ENCODE peak calls at places on chromosome 1, in six cellular contexts. Z is omental fat pad, J is tibial nerve, E is B cell, H is A549, N is suprapubic skin. F is an unnamed sample.

GRCh38 chr1:222009105-222009730 is 267.3 kb upstream of the DUSP10 start:
- DNase-seq in Z (no peak), J (peak; percentile 30), E (peak; percentile 12), H (peak; percentile 29), N (no peak), F (no peak)

GRCh38 chr1:36203554-36204346 is 20.5 kb upstream of the THRAP3 start:
- DNase-seq in Z (peak; percentile 46), J (peak; percentile 23), E (no peak), H (peak; percentile 70), N (no peak), F (peak; percentile 30)

GRCh38 chr1:151816548-151816947 is 11.3 kb upstream of the LINGO4 start:
- DNase-seq in Z (no peak), J (no peak), E (no peak), H (no peak), N (no peak), F (no peak)

GRCh38 chr1:180252638-180253536 is 22.8 kb downstream of the LHX4 start:
- DNase-seq in Z (peak; percentile 70), J (peak; percentile 79), E (peak; percentile 60), H (peak; percentile 76), N (no peak), F (peak; percentile 55)

GRCh38 chr1:35569956-35570355 is 3.2 kb upstream of the TFAP2E start:
- DNase-seq in Z (no peak), J (no peak), E (no peak), H (no peak), N (no peak), F (peak; percentile 70)

GRCh38 chr1:28646040-28646439 is 2.4 kb upstream of the RNU11 start:
- DNase-seq in Z (no peak), J (no peak), E (no peak), H (no peak), N (no peak), F (peak; percentile 47)

GRCh38 chr1:234861761-234862160 is 251.8 kb upstream of the IRF2BP2 start:
- DNase-seq in Z (no peak), J (no peak), E (no peak), H (no peak), N (no peak), F (no peak)

GRCh38 chr1:88935522-88936222 is 44.3 kb upstream of the GTF2B start:
- DNase-seq in Z (no peak), J (no peak), E (peak; percentile 40), H (peak; percentile 28), N (no peak), F (peak; percentile 29)

GRCh38 chr1:58746757-58747156 is 37.1 kb downstream of the JUN start:
- DNase-seq in Z (no peak), J (no peak), E (no peak), H (no peak), N (no peak), F (no peak)

GRCh38 chr1:155086182-155086741 is 7.6 kb downstream of the EFNA3 start:
- DNase-seq in Z (peak; percentile 75), J (peak; percentile 78), E (peak; percentile 83), H (peak; percentile 69), N (no peak), F (peak; percentile 28)

GRCh38 chr1:40477680-40478057 is 579 bp downstream of the ZFP69 start:
- DNase-seq in Z (no peak), J (peak; percentile 4), E (peak; percentile 25), H (no peak), N (no peak), F (no peak)

GRCh38 chr1:202014915-202015676 is 4.7 kb downstream of the ELF3 start:
- DNase-seq in Z (no peak), J (no peak), E (no peak), H (no peak), N (no peak), F (no peak)

GRCh38 chr1:61149010-61149860 is 66.9 kb downstream of the NFIA start:
- DNase-seq in Z (no peak), J (no peak), E (no peak), H (no peak), N (no peak), F (no peak)

GRCh38 chr1:207004931-207005830 is 27.4 kb downstream of the C1orf116 start:
- DNase-seq in Z (no peak), J (peak; percentile 38), E (peak; percentile 43), H (peak; percentile 88), N (no peak), F (peak; percentile 77)

GRCh38 chr1:9275567-9276034 is 17.1 kb upstream of the SPSB1 start:
- DNase-seq in Z (no peak), J (no peak), E (no peak), H (no peak), N (no peak), F (peak; percentile 84)

GRCh38 chr1:36133484-36133883 is 8.5 kb upstream of the COL8A2 start:
- DNase-seq in Z (peak; percentile 70), J (no peak), E (no peak), H (peak; percentile 39), N (no peak), F (peak; percentile 97)

GRCh38 chr1:88098881-88099280 is 585.2 kb upstream of the PKN2 start:
- DNase-seq in Z (no peak), J (no peak), E (no peak), H (no peak), N (no peak), F (no peak)

GRCh38 chr1:236287757-236288619 is 6.2 kb upstream of the ERO1B start:
- DNase-seq in Z (no peak), J (no peak), E (no peak), H (no peak), N (no peak), F (no peak)

GRCh38 chr1:153945131-153945794 is 1.3 kb downstream of the DENND4B start:
- DNase-seq in Z (no peak), J (peak; percentile 48), E (peak; percentile 93), H (peak; percentile 55), N (no peak), F (peak; percentile 58)

GRCh38 chr1:217506878-217507277 is 124.0 kb downstream of the GPATCH2 start:
- DNase-seq in Z (no peak), J (no peak), E (no peak), H (no peak), N (no peak), F (peak; percentile 28)

GRCh38 chr1:34696230-34696629 is 58.6 kb upstream of the GJB5 start:
- DNase-seq in Z (no peak), J (no peak), E (no peak), H (peak; percentile 9), N (no peak), F (peak; percentile 17)

GRCh38 chr1:177278626-177279390 is 108.0 kb downstream of the BRINP2 start:
- DNase-seq in Z (no peak), J (no peak), E (no peak), H (no peak), N (no peak), F (no peak)

GRCh38 chr1:59755084-59755685 is 59.6 kb upstream of the HOOK1 start:
- DNase-seq in Z (no peak), J (no peak), E (no peak), H (no peak), N (no peak), F (no peak)

GRCh38 chr1:119373465-119373864 is 4.9 kb downstream of the HAO2 start:
- DNase-seq in Z (no peak), J (no peak), E (no peak), H (peak; percentile 24), N (no peak), F (peak; percentile 52)

GRCh38 chr1:98157524-98158293 is 236.9 kb upstream of the DPYD start:
- DNase-seq in Z (no peak), J (no peak), E (no peak), H (no peak), N (no peak), F (peak; percentile 55)

GRCh38 chr1:90402893-90403849 is 313.9 kb downstream of the BARHL2 start:
- DNase-seq in Z (no peak), J (no peak), E (no peak), H (peak; percentile 68), N (no peak), F (peak; percentile 42)

GRCh38 chr1:182207300-182207699 is 145.8 kb upstream of the ZNF648 start:
- DNase-seq in Z (no peak), J (no peak), E (no peak), H (no peak), N (no peak), F (no peak)

GRCh38 chr1:32915766-32916455 is 14.7 kb upstream of the TMEM54 start:
- DNase-seq in Z (no peak), J (no peak), E (no peak), H (no peak), N (no peak), F (no peak)

GRCh38 chr1:53725238-53725689 is 13.7 kb downstream of the GLIS1 start:
- DNase-seq in Z (no peak), J (no peak), E (no peak), H (peak; percentile 14), N (no peak), F (no peak)
- TF ChIP-seq CTCF in Z (no peak), J (no peak), E (no peak), H (no peak), N (no peak), F (peak; percentile 21)

GRCh38 chr1:77415585-77415984 is 133.8 kb downstream of the AK5 start:
- DNase-seq in Z (no peak), J (no peak), E (no peak), H (no peak), N (no peak), F (no peak)

GRCh38 chr1:77412794-77413530 is 131.1 kb downstream of the AK5 start:
- DNase-seq in Z (no peak), J (no peak), E (no peak), H (no peak), N (no peak), F (no peak)

GRCh38 chr1:77413541-77414335 is 131.9 kb downstream of the AK5 start:
- DNase-seq in Z (no peak), J (no peak), E (no peak), H (no peak), N (no peak), F (no peak)

GRCh38 chr1:77412069-77412793 is 130.4 kb downstream of the AK5 start:
- DNase-seq in Z (no peak), J (no peak), E (no peak), H (peak; percentile 52), N (no peak), F (peak; percentile 61)

GRCh38 chr1:77416692-77417450 is 135.1 kb downstream of the AK5 start:
- DNase-seq in Z (no peak), J (no peak), E (no peak), H (peak; percentile 41), N (no peak), F (no peak)
- TF ChIP-seq CTCF in Z (no peak), J (no peak), E (no peak), H (peak; percentile 32), N (no peak), F (peak; percentile 78)

GRCh38 chr1:237938553-237938952 is 47.8 kb upstream of the ZP4 start:
- DNase-seq in Z (no peak), J (no peak), E (no peak), H (peak; percentile 28), N (no peak), F (no peak)
- TF ChIP-seq CTCF in Z (no peak), J (no peak), E (no peak), H (peak; percentile 43), N (no peak), F (peak; percentile 70)

GRCh38 chr1:46927249-46927835 is 13.9 kb downstream of the CYP4A11 start:
- DNase-seq in Z (no peak), J (no peak), E (no peak), H (no peak), N (no peak), F (no peak)

DNA sequence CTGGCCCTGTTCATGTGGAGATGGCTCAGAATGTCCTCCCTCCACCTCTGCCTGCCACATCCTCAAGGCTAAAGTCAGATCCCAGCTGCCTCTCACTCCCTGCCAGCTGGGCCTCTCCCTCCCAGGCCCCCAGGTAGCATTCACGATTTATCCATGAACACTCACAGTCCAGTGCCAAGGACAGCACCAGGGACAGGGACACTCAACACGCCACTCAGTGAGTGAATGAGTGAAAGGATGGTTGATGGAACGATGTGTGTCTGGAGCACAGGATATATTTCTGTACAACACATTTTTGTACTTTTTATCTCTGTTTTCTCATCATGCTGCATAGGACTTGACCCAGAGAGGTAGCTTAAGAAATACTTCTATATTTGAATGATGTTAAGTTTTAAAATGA is 10.1 kb downstream of the CYP4A11 start:
- DNase-seq in Z (no peak), J (no peak), E (no peak), H (no peak), N (no peak), F (no peak)
- TF ChIP-seq CTCF in Z (no peak), J (no peak), E (no peak), H (no peak), N (no peak), F (no peak)

F was measured in HFFc6.